ENCODE peak calls at places on chromosome 22, in nine cellular contexts. A is body of pancreas; U is effector memory CD4-positive, alpha-beta T cell; E is sigmoid colon; Z is right atrium auricular region; J is psoas muscle; K is A549; W is right cardiac atrium; N is ovary. I is an unnamed sample.

GRCh38 chr22:50118557-50119168 is 28.9 kb downstream of the MOV10L1 start:
- DNase-seq in N (peak), W (peak), J (no peak), U (no peak), Z (peak), A (no peak), K (peak), E (peak), I (no peak)

GRCh38 chr22:27419473-27419872 is 382.1 kb downstream of the MN1 start:
- DNase-seq in N (no peak), K (no peak), E (no peak), Z (no peak), W (no peak), J (no peak), A (no peak), U (no peak), I (no peak)

GRCh38 chr22:36815558-36816337 is 1.1 kb downstream of the PVALB start:
- DNase-seq in Z (no peak), K (no peak), J (no peak), N (no peak), A (no peak), W (no peak), E (no peak), U (no peak), I (no peak)

GRCh38 chr22:28154856-28155255 is 235.8 kb upstream of the PITPNB start:
- DNase-seq in J (no peak), N (no peak), K (no peak), A (no peak), W (no peak), Z (no peak), U (no peak), E (no peak), I (no peak)

GRCh38 chr22:43720718-43721117 is 91.4 kb downstream of the EFCAB6 start:
- DNase-seq in J (no peak), U (no peak), K (no peak), Z (no peak), W (no peak), E (no peak), A (no peak), N (no peak), I (no peak)

GRCh38 chr22:25008666-25009065 is 56.1 kb downstream of the KIAA1671 start:
- DNase-seq in A (no peak), J (no peak), N (no peak), E (no peak), U (no peak), W (no peak), K (peak), Z (no peak), I (no peak)

GRCh38 chr22:50599816-50600454 is 658 bp upstream of the MAPK8IP2 start:
- DNase-seq in A (peak), U (peak), Z (no peak), W (peak), E (peak), K (no peak), J (no peak), N (peak), I (peak)

GRCh38 chr22:50343541-50343935 is 411 bp downstream of the PPP6R2 start:
- DNase-seq in U (no peak), Z (no peak), E (no peak), A (no peak), W (no peak), J (no peak), N (peak), K (no peak), I (no peak)

GRCh38 chr22:23800297-23801237 is 13.8 kb downstream of the SMARCB1 start:
- DNase-seq in K (no peak), Z (no peak), E (no peak), J (no peak), A (no peak), U (no peak), W (no peak), N (no peak), I (no peak)

GRCh38 chr22:41418717-41419116 is 27.9 kb downstream of the TOB2 start:
- DNase-seq in Z (no peak), U (no peak), A (peak), E (no peak), K (no peak), W (no peak), N (no peak), J (no peak), I (no peak)

GRCh38 chr22:27727673-27728451 is 73.7 kb downstream of the MN1 start:
- DNase-seq in U (no peak), A (no peak), N (no peak), W (no peak), J (no peak), K (no peak), E (no peak), Z (no peak), I (no peak)

GRCh38 chr22:21920341-21921183 is 32.1 kb downstream of the PPM1F start:
- DNase-seq in Z (no peak), A (no peak), W (no peak), E (no peak), J (peak), K (no peak), U (no peak), N (no peak), I (no peak)

GRCh38 chr22:30575011-30575671 is 676 bp upstream of the GAL3ST1 start:
- DNase-seq in N (no peak), W (peak), E (no peak), U (no peak), A (peak), J (peak), K (no peak), Z (peak), I (no peak)

GRCh38 chr22:17569971-17570511 is 6.7 kb downstream of the SLC25A18 start:
- DNase-seq in Z (peak), J (no peak), N (no peak), A (no peak), U (no peak), K (no peak), E (peak), W (peak), I (no peak)

GRCh38 chr22:28799125-28799833 is 1.1 kb downstream of the XBP1 start:
- DNase-seq in U (no peak), E (peak), K (peak), Z (peak), W (peak), A (peak), J (peak), N (peak), I (peak)

GRCh38 chr22:28857288-28857687 is 26.1 kb upstream of the ZNRF3 start:
- DNase-seq in Z (no peak), N (no peak), U (no peak), J (no peak), A (no peak), E (no peak), W (no peak), K (no peak), I (no peak)

GRCh38 chr22:29129644-29130201 is 56.9 kb downstream of the KREMEN1 start:
- DNase-seq in E (peak), N (no peak), K (no peak), U (no peak), J (peak), W (no peak), Z (peak), A (no peak), I (no peak)

GRCh38 chr22:18000441-18001039 is 23.8 kb downstream of the MICAL3 start:
- DNase-seq in E (peak), W (peak), K (peak), U (peak), A (peak), N (peak), Z (no peak), J (peak), I (peak)

GRCh38 chr22:45314789-45315188 is 5.1 kb downstream of the FAM118A start:
- DNase-seq in E (no peak), A (no peak), U (no peak), N (no peak), K (no peak), J (no peak), Z (no peak), W (no peak), I (no peak)
- H3K4me3 ChIP-seq in E (no peak), A (no peak), U (no peak), N (no peak), K (no peak), J (no peak), Z (no peak), W (no peak), I (no peak)

GRCh38 chr22:46467006-46467405 is 70.4 kb downstream of the CELSR1 start:
- DNase-seq in Z (no peak), N (no peak), W (no peak), U (no peak), A (no peak), K (no peak), E (no peak), J (no peak), I (no peak)
- H3K27ac ChIP-seq in Z (no peak), N (no peak), W (no peak), U (no peak), A (no peak), K (no peak), E (no peak), J (no peak), I (no peak)

GRCh38 chr22:46047226-46047625 is 70.3 kb upstream of the WNT7B start:
- DNase-seq in N (peak), Z (no peak), K (no peak), A (peak), J (peak), W (no peak), E (peak), U (no peak), I (no peak)

GRCh38 chr22:46043816-46044717 is 67.1 kb upstream of the WNT7B start:
- DNase-seq in W (no peak), E (peak), A (peak), Z (no peak), K (no peak), N (peak), J (peak), U (no peak), I (peak)

GRCh38 chr22:46044718-46045458 is 67.9 kb upstream of the WNT7B start:
- DNase-seq in U (no peak), Z (no peak), J (no peak), W (peak), E (peak), K (no peak), A (peak), N (no peak), I (peak)

GRCh38 chr22:46046299-46046685 is 69.3 kb upstream of the WNT7B start:
- DNase-seq in J (no peak), U (no peak), A (no peak), N (peak), K (no peak), W (no peak), Z (no peak), E (peak), I (no peak)

DNA sequence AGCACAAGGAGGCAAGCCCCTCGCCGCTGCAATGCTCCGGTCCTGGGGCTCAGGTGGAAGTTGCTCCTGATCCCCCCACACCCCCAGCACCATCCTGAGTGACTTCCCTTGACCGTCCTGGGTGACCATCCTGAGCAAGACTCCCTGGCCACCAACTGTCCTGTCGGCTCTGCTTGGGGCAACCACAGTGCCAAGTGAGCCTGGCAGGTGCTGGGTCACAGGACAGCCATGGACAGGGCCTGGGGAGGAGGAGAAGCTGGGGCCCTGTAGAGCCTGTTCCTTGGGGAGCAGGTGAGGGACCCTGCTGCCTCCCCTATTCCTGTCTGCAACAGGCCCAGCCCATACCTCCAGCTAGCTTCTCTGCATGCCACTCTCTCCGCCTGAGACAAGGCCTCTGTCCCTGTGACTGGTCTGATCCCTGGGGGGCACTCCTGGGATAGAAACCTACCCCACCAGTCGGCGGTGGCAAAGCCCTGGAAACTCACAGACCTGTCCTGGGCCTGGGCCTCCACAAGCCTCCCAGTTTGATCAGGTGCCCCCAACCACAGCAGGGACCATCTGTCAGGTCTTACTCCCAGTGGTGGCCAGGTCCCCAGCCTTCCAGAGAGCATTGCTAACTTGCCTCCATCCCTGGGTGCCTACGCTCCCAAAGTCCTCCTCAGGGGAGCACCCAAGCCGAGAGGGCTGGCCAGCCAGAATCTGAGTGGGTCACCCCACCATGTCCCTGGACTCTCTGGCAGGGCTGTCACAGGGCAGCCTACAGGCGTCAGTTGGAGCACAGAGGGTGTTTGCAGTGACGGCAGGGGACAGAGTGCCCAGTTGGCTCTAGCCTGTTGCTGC is 68.7 kb upstream of the WNT7B start:
- DNase-seq in W (peak), A (peak), E (peak), Z (no peak), N (peak), U (no peak), K (no peak), J (peak), I (no peak)
- H3K4me3 ChIP-seq in W (peak), A (no peak), E (peak), Z (peak), N (peak), U (peak), K (no peak), J (peak), I (no peak)

GRCh38 chr22:32578752-32579151 is 104.1 kb downstream of the FBXO7 start:
- DNase-seq in W (no peak), E (no peak), K (no peak), Z (no peak), N (no peak), A (no peak), U (no peak), J (no peak), I (no peak)
- H3K27ac ChIP-seq in W (no peak), E (no peak), K (no peak), Z (no peak), N (no peak), A (no peak), U (no peak), J (no peak), I (no peak)

GRCh38 chr22:35746248-35746647 is 28.6 kb downstream of the APOL5 start:
- DNase-seq in K (no peak), N (no peak), Z (no peak), W (no peak), J (peak), U (no peak), E (no peak), A (no peak), I (no peak)
- H3K4me3 ChIP-seq in K (no peak), N (no peak), Z (no peak), W (no peak), J (no peak), U (no peak), E (no peak), A (no peak), I (no peak)

GRCh38 chr22:42643632-42644421 is 3.4 kb upstream of the ATP5MGL start:
- DNase-seq in N (peak), E (no peak), K (no peak), W (no peak), Z (no peak), U (no peak), A (no peak), J (no peak), I (no peak)
- H3K27ac ChIP-seq in N (peak), E (peak), K (no peak), W (peak), Z (peak), U (no peak), A (peak), J (peak), I (no peak)

DNA sequence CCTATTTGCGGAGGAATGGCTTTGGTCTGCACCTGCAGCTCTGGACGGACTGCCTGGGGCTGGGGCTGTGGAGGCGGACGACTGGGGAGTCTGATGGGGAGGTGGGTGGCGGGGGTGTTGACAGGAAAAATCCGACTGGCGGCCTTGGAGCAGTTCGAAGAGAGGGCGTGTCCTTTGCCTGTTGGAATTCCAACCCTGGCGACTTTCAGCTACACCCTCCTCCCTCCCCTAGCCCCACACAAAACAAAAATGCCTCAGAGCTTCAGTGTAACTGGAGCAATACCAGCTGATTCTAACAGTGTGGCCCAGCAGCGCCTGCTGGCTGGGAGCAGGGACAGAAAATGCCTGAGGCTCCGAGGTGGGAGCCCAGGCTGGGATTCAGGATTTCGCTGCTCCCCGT is 85.4 kb downstream of the ATXN10 start:
- DNase-seq in U (no peak), J (no peak), E (peak), K (no peak), W (peak), N (peak), Z (no peak), A (peak), I (no peak)
- H3K4me3 ChIP-seq in U (no peak), J (no peak), E (no peak), K (no peak), W (no peak), N (no peak), Z (no peak), A (no peak), I (no peak)

GRCh38 chr22:46509416-46510089 is 27.9 kb downstream of the CELSR1 start:
- DNase-seq in A (no peak), U (no peak), E (no peak), N (no peak), W (no peak), K (no peak), Z (no peak), J (no peak), I (no peak)

GRCh38 chr22:46512683-46513082 is 24.7 kb downstream of the CELSR1 start:
- DNase-seq in Z (no peak), W (no peak), K (no peak), E (no peak), A (no peak), J (peak), N (no peak), U (no peak), I (no peak)

GRCh38 chr22:46514592-46515207 is 22.7 kb downstream of the CELSR1 start:
- DNase-seq in U (no peak), W (no peak), E (no peak), K (peak), Z (no peak), A (no peak), J (no peak), N (no peak), I (no peak)

GRCh38 chr22:46513908-46514550 is 23.4 kb downstream of the CELSR1 start:
- DNase-seq in N (no peak), U (no peak), K (no peak), E (no peak), A (no peak), J (peak), W (no peak), Z (no peak), I (no peak)

DNA sequence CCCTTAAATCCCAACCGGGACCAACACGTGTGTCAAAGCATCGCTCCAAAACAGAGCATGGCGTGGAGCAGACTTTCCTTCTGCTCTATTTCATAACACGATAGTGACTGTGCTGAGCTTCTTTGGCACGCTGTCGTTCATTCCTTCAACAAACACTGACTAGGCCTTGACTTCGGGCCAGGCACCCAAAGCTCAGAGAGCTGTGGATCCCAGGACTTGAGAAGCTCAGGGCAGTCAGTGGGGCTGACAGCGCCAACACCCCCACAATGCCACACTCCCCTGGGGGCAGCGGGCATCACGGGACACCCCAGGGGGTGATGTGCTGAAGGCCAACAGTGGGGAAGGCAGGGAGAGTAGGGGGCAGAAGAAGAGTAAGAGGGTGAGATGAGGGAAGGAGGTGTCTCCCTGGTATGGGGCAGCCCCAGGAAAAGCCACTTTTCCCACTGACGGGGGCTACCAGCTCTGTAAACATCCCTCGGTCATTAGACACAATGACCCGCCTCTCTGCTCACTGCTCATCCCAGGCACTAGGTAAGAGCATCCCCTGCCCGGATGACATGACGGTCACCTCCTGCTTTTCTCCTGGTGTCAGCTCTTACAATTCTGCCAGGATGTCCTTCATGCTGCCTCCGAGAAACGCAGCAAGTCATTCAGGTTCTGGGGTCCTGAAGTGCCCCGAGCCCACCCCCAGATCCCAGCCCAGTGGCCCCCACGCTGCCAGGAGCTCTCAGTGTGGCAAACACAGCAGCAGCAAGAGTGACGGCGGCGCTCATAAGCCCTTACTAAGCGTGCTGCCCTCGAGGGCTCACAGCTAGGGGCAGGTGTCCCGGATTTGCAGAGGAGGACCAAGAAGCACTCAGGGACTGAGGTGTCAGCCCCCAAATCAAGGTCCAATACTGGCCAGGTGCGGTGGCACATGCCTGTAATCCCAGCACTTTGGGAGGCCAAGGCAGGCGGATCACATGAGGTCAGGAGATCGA is 25.7 kb downstream of the CELSR1 start:
- DNase-seq in K (no peak), J (peak), Z (no peak), U (no peak), A (no peak), N (no peak), E (no peak), W (no peak), I (no peak)
- H3K27ac ChIP-seq in K (no peak), J (no peak), Z (no peak), U (no peak), A (no peak), N (no peak), E (no peak), W (no peak), I (no peak)

DNA sequence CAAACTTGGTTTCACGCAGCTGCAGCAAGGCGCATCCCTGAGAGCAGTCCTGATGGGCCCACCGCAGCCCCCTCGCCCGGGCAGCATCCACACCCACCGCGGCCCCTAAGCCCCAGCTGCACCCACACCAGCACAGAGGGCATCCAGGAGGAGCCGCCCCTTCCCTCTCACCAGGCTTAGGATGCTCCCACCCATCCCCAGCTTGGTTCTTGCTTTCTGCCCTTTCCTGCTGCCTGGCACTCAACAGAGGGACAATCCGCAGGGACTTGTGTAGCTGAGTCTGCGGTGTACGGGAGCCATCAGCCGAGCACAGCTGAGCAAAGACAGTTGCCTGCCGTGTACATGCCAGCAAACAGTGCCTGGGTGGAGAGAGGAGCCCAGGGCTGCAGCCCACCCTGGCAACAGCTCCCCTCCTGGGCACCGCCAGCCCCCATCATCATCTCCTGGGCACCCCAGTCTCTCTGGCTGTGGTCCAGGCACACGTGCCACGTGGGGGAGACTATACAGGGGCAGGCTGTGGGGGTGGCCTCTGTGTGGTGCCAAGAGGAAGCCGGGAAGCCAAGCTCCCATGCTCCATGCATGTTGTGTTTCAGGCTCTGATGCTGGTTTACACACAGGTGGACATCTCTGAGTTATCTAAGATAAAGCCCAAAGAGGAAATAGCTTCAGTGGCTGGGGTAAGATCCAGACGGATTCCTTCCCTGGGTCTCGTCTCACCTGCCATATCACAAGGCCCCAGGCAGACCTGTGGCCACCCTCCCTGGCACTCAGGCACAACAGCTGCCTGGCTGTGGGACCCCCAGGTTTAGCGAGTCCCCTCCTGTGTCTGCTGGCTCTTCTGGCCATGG is 36.1 kb upstream of the GNB1L start:
- DNase-seq in J (peak), E (no peak), N (no peak), Z (no peak), U (no peak), K (no peak), A (no peak), W (peak), I (peak)
- H3K4me3 ChIP-seq in J (no peak), E (no peak), N (no peak), Z (no peak), U (peak), K (no peak), A (no peak), W (no peak), I (no peak)

GRCh38 chr22:20131856-20132685 is 467 bp downstream of the ZDHHC8 start:
- DNase-seq in A (peak), U (no peak), N (peak), Z (no peak), W (peak), E (peak), J (peak), K (no peak), I (no peak)
- H3K27ac ChIP-seq in A (peak), U (peak), N (peak), Z (peak), W (peak), E (peak), J (peak), K (peak), I (peak)

I was measured in DND-41.